ENCODE peak calls at places on chromosomes 6 and 20, in six cellular contexts. One of them, this sample, is unnamed.

GRCh38 chr6:166496460-166496859 is 90.0 kb downstream of the RAMACL start:
- DNase-seq in adrenal gland: no peak
- DNase-seq in MM.1S: no peak
- DNase-seq in fibroblast of lung: no peak
- DNase-seq in tibial artery: no peak
- DNase-seq in HCT116: no peak
- DNase-seq in this sample: no peak

GRCh38 chr6:10403385-10404106 is 11.3 kb downstream of the TFAP2A start:
- DNase-seq in adrenal gland: no peak
- DNase-seq in MM.1S: no peak
- DNase-seq in fibroblast of lung: peak; percentile 81
- DNase-seq in tibial artery: no peak
- DNase-seq in HCT116: no peak
- DNase-seq in this sample: no peak

GRCh38 chr6:21213492-21213891 is 380.1 kb upstream of the SOX4 start:
- DNase-seq in adrenal gland: no peak
- DNase-seq in MM.1S: no peak
- DNase-seq in fibroblast of lung: peak; percentile 25
- DNase-seq in tibial artery: no peak
- DNase-seq in HCT116: no peak
- DNase-seq in this sample: no peak

GRCh38 chr6:3471711-3472110 is 14.9 kb upstream of the SLC22A23 start:
- DNase-seq in adrenal gland: no peak
- DNase-seq in MM.1S: no peak
- DNase-seq in fibroblast of lung: peak; percentile 78
- DNase-seq in tibial artery: no peak
- DNase-seq in HCT116: no peak
- DNase-seq in this sample: no peak

GRCh38 chr20:34049897-34050695 is 56.4 kb downstream of the RALY start:
- DNase-seq in adrenal gland: no peak
- DNase-seq in MM.1S: peak; percentile 49
- DNase-seq in fibroblast of lung: no peak
- DNase-seq in tibial artery: no peak
- DNase-seq in HCT116: no peak
- DNase-seq in this sample: no peak

GRCh38 chr20:24050119-24050518 is 61.5 kb upstream of the GGTLC1 start:
- DNase-seq in adrenal gland: no peak
- DNase-seq in MM.1S: no peak
- DNase-seq in fibroblast of lung: no peak
- DNase-seq in tibial artery: no peak
- DNase-seq in HCT116: no peak
- DNase-seq in this sample: no peak

GRCh38 chr6:44058617-44059358 is 68.5 kb downstream of the MRPL14 start:
- DNase-seq in adrenal gland: peak; percentile 97
- DNase-seq in MM.1S: no peak
- DNase-seq in fibroblast of lung: peak; percentile 100
- DNase-seq in tibial artery: peak; percentile 93
- DNase-seq in HCT116: peak; percentile 88
- DNase-seq in this sample: peak; percentile 71

GRCh38 chr20:57391439-57392129 is 388 bp downstream of the RBM38 start:
- DNase-seq in adrenal gland: peak; percentile 28
- DNase-seq in MM.1S: peak; percentile 46
- DNase-seq in fibroblast of lung: peak; percentile 19
- DNase-seq in tibial artery: no peak
- DNase-seq in HCT116: no peak
- DNase-seq in this sample: peak; percentile 49

GRCh38 chr20:62622877-62623487 is 19.3 kb upstream of the SLCO4A1 start:
- DNase-seq in adrenal gland: peak; percentile 54
- DNase-seq in MM.1S: no peak
- DNase-seq in fibroblast of lung: no peak
- DNase-seq in tibial artery: no peak
- DNase-seq in HCT116: no peak
- DNase-seq in this sample: no peak

GRCh38 chr6:83069633-83070032 is 2.2 kb downstream of the DOP1A start:
- DNase-seq in adrenal gland: no peak
- DNase-seq in MM.1S: no peak
- DNase-seq in fibroblast of lung: no peak
- DNase-seq in tibial artery: no peak
- DNase-seq in HCT116: no peak
- DNase-seq in this sample: no peak

GRCh38 chr20:39524371-39524911 is 562.3 kb downstream of the DHX35 start:
- DNase-seq in adrenal gland: peak; percentile 10
- DNase-seq in MM.1S: no peak
- DNase-seq in fibroblast of lung: peak; percentile 1
- DNase-seq in tibial artery: no peak
- DNase-seq in HCT116: no peak
- DNase-seq in this sample: no peak

GRCh38 chr6:89239338-89239737 is 22.2 kb upstream of the GABRR1 start:
- DNase-seq in adrenal gland: no peak
- DNase-seq in MM.1S: peak; percentile 67
- DNase-seq in fibroblast of lung: no peak
- DNase-seq in tibial artery: no peak
- DNase-seq in HCT116: no peak
- DNase-seq in this sample: peak; percentile 52

GRCh38 chr6:69813508-69813907 is 16.7 kb upstream of the LMBRD1 start:
- DNase-seq in adrenal gland: no peak
- DNase-seq in MM.1S: no peak
- DNase-seq in fibroblast of lung: no peak
- DNase-seq in tibial artery: no peak
- DNase-seq in HCT116: no peak
- DNase-seq in this sample: no peak

GRCh38 chr20:34585019-34585418 is 26.5 kb downstream of the MAP1LC3A start:
- DNase-seq in adrenal gland: no peak
- DNase-seq in MM.1S: no peak
- DNase-seq in fibroblast of lung: no peak
- DNase-seq in tibial artery: no peak
- DNase-seq in HCT116: no peak
- DNase-seq in this sample: no peak

GRCh38 chr6:13336553-13336952 is 8.2 kb upstream of the TBC1D7 start:
- DNase-seq in adrenal gland: no peak
- DNase-seq in MM.1S: peak; percentile 53
- DNase-seq in fibroblast of lung: peak; percentile 94
- DNase-seq in tibial artery: peak; percentile 86
- DNase-seq in HCT116: peak; percentile 73
- DNase-seq in this sample: peak; percentile 55

GRCh38 chr20:52150440-52151258 is 40.9 kb downstream of the ZFP64 start:
- DNase-seq in adrenal gland: peak; percentile 26
- DNase-seq in MM.1S: peak; percentile 60
- DNase-seq in fibroblast of lung: peak; percentile 37
- DNase-seq in tibial artery: no peak
- DNase-seq in HCT116: peak; percentile 33
- DNase-seq in this sample: peak; percentile 72

GRCh38 chr20:50019466-50020256 is 36.9 kb downstream of the SNAI1 start:
- DNase-seq in adrenal gland: peak; percentile 87
- DNase-seq in MM.1S: no peak
- DNase-seq in fibroblast of lung: no peak
- DNase-seq in tibial artery: no peak
- DNase-seq in HCT116: no peak
- DNase-seq in this sample: no peak

GRCh38 chr6:170096191-170096802 is 194.6 kb downstream of the DLL1 start:
- DNase-seq in adrenal gland: no peak
- DNase-seq in MM.1S: no peak
- DNase-seq in fibroblast of lung: no peak
- DNase-seq in tibial artery: peak; percentile 7
- DNase-seq in HCT116: no peak
- DNase-seq in this sample: no peak

GRCh38 chr6:3919130-3919628 is 70.0 kb downstream of the FAM50B start:
- DNase-seq in adrenal gland: no peak
- DNase-seq in MM.1S: no peak
- DNase-seq in fibroblast of lung: no peak
- DNase-seq in tibial artery: no peak
- DNase-seq in HCT116: no peak
- DNase-seq in this sample: no peak

GRCh38 chr6:10890151-10890550 is 3.3 kb downstream of the SYCP2L start:
- DNase-seq in adrenal gland: no peak
- DNase-seq in MM.1S: no peak
- DNase-seq in fibroblast of lung: no peak
- DNase-seq in tibial artery: no peak
- DNase-seq in HCT116: no peak
- DNase-seq in this sample: no peak

GRCh38 chr6:75424610-75425548 is 68.7 kb downstream of the FILIP1 start:
- DNase-seq in adrenal gland: no peak
- DNase-seq in MM.1S: peak; percentile 37
- DNase-seq in fibroblast of lung: peak; percentile 58
- DNase-seq in tibial artery: no peak
- DNase-seq in HCT116: no peak
- DNase-seq in this sample: no peak

GRCh38 chr6:134739299-134740090 is 210.4 kb downstream of the ALDH8A1 start:
- DNase-seq in adrenal gland: no peak
- DNase-seq in MM.1S: no peak
- DNase-seq in fibroblast of lung: peak; percentile 74
- DNase-seq in tibial artery: no peak
- DNase-seq in HCT116: no peak
- DNase-seq in this sample: peak; percentile 5

GRCh38 chr6:114312931-114313330 is 29.9 kb downstream of the HS3ST5 start:
- DNase-seq in adrenal gland: no peak
- DNase-seq in MM.1S: peak; percentile 10
- DNase-seq in fibroblast of lung: peak; percentile 1
- DNase-seq in tibial artery: no peak
- DNase-seq in HCT116: no peak
- DNase-seq in this sample: no peak

GRCh38 chr20:20393770-20394169 is 25.9 kb downstream of the INSM1 start:
- DNase-seq in adrenal gland: no peak
- DNase-seq in MM.1S: no peak
- DNase-seq in fibroblast of lung: no peak
- DNase-seq in tibial artery: no peak
- DNase-seq in HCT116: no peak
- DNase-seq in this sample: no peak

GRCh38 chr6:138161434-138162103 is at the start of gene ARFGEF3:
- DNase-seq in adrenal gland: peak; percentile 65
- DNase-seq in MM.1S: peak; percentile 78
- DNase-seq in fibroblast of lung: peak; percentile 38
- DNase-seq in tibial artery: no peak
- DNase-seq in HCT116: no peak
- DNase-seq in this sample: peak; percentile 43

GRCh38 chr20:16611832-16612231 is 38.6 kb upstream of the KIF16B start:
- DNase-seq in adrenal gland: no peak
- DNase-seq in MM.1S: no peak
- DNase-seq in fibroblast of lung: no peak
- DNase-seq in tibial artery: no peak
- DNase-seq in HCT116: no peak
- DNase-seq in this sample: no peak

GRCh38 chr20:16613954-16614353 is 40.7 kb upstream of the KIF16B start:
- DNase-seq in adrenal gland: no peak
- DNase-seq in MM.1S: no peak
- DNase-seq in fibroblast of lung: no peak
- DNase-seq in tibial artery: no peak
- DNase-seq in HCT116: no peak
- DNase-seq in this sample: no peak

GRCh38 chr20:16612708-16613107 is 39.5 kb upstream of the KIF16B start:
- DNase-seq in adrenal gland: no peak
- DNase-seq in MM.1S: no peak
- DNase-seq in fibroblast of lung: no peak
- DNase-seq in tibial artery: no peak
- DNase-seq in HCT116: no peak
- DNase-seq in this sample: peak; percentile 28

GRCh38 chr20:16617056-16617455 is 43.8 kb upstream of the KIF16B start:
- DNase-seq in adrenal gland: no peak
- DNase-seq in MM.1S: no peak
- DNase-seq in fibroblast of lung: no peak
- DNase-seq in tibial artery: no peak
- DNase-seq in HCT116: no peak
- DNase-seq in this sample: no peak

DNA sequence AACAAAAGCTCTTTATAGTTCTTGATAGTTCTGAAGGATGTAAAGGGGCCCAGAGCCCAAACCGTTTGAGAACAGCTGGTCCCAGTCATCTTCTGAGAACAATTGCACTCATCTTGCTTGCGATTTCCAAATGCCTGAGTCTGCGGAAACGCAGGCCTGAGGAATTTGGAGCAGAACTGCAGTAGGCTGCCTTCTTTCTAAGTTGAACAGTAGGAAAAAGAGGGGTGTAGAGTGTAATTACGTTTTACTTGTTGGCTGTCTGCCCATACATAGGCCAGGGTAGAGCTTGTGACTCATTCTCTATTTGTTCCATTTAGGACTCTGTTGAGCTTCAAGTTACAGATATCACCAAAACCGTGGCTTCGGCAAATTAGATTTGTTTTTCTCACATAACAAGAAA is 42.0 kb upstream of the KIF16B start:
- DNase-seq in adrenal gland: no peak
- DNase-seq in MM.1S: no peak
- DNase-seq in fibroblast of lung: peak; percentile 60
- DNase-seq in tibial artery: no peak
- DNase-seq in HCT116: no peak
- DNase-seq in this sample: peak; percentile 75
- H3K27ac ChIP-seq in adrenal gland: no peak overlapping the region
- H3K27ac ChIP-seq in MM.1S: no peak overlapping the region
- H3K27ac ChIP-seq in fibroblast of lung: no peak overlapping the region
- H3K27ac ChIP-seq in tibial artery: no peak overlapping the region
- H3K27ac ChIP-seq in HCT116: no peak overlapping the region
- H3K27ac ChIP-seq in this sample: peak overlapping the region; percentile 25

DNA sequence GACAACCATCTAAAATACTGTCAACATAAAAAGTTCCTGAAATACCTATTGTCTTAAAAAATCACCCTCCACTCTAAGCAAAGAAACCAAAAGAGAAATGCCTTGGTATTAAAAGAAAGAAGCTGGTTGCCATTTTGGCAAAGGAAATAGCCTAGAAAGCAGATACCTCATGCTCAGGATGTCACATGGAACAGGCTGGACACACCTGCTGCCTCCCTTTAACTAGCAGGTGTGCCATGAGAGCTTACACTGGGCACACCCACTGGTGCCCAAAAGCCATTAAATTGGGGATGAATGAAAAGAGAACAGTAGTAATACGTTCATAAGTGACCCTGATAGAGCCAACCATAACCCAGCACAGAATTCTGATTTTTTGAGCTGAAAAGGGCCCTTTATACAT is 1.5 kb downstream of the SLC23A2 start:
- DNase-seq in adrenal gland: no peak
- DNase-seq in MM.1S: peak; percentile 42
- DNase-seq in fibroblast of lung: no peak
- DNase-seq in tibial artery: no peak
- DNase-seq in HCT116: no peak
- DNase-seq in this sample: no peak
- H3K4me3 ChIP-seq in adrenal gland: peak overlapping the region; percentile 97
- H3K4me3 ChIP-seq in MM.1S: peak overlapping the region; percentile 85
- H3K4me3 ChIP-seq in fibroblast of lung: peak overlapping the region; percentile 78
- H3K4me3 ChIP-seq in tibial artery: peak overlapping the region; percentile 85
- H3K4me3 ChIP-seq in HCT116: peak overlapping the region; percentile 68
- H3K4me3 ChIP-seq in this sample: peak overlapping the region; percentile 88

GRCh38 chr6:15089569-15090144 is 156.2 kb upstream of the JARID2 start:
- DNase-seq in adrenal gland: no peak
- DNase-seq in MM.1S: no peak
- DNase-seq in fibroblast of lung: no peak
- DNase-seq in tibial artery: no peak
- DNase-seq in HCT116: no peak
- DNase-seq in this sample: no peak
- H3K4me1 ChIP-seq in adrenal gland: no peaks in the 10 kb centered on the region
- H3K4me1 ChIP-seq in MM.1S: no peaks in the 10 kb centered on the region
- H3K4me1 ChIP-seq in fibroblast of lung: no peaks in the 10 kb centered on the region
- H3K4me1 ChIP-seq in tibial artery: no peaks in the 10 kb centered on the region
- H3K4me1 ChIP-seq in HCT116: no peaks in the 10 kb centered on the region
- H3K4me1 ChIP-seq in this sample: no peaks in the 10 kb centered on the region

DNA sequence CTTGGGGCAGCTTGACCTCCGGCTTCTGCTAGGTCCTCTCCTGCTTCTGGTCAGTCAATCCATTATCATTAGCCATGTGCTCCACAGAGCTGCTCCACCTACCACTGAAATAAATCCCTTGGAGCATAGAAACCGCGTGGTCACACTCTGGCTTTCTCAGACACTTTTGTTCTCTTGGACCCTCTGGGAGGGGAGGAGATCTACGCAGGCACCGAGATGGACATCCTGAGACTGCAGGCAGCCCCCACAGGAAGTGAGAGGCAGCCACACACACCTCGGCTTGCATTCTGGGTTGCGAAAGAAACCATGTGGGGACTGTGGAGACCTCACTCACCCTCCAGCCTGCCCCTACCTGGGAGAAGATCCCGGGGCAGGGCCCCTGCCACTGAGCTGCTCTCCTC is 79.5 kb downstream of the FYN start:
- DNase-seq in adrenal gland: no peak
- DNase-seq in MM.1S: no peak
- DNase-seq in fibroblast of lung: no peak
- DNase-seq in tibial artery: no peak
- DNase-seq in HCT116: no peak
- DNase-seq in this sample: no peak
- H3K27ac ChIP-seq in adrenal gland: no peak overlapping the region
- H3K27ac ChIP-seq in MM.1S: no peak overlapping the region
- H3K27ac ChIP-seq in fibroblast of lung: no peak overlapping the region
- H3K27ac ChIP-seq in tibial artery: no peak overlapping the region
- H3K27ac ChIP-seq in HCT116: no peak overlapping the region
- H3K27ac ChIP-seq in this sample: no peak overlapping the region

This sample was measured in SJCRH30.